ENCODE peak calls at places on chromosomes 4 and X, in five cellular contexts. H, J, M, Y and G are unnamed samples.

GRCh38 chrX:57137481-57137880 is 284 bp upstream of the SPIN2A start:
- DNase-seq in H (peak), J (no peak), M (peak), Y (no peak), G (no peak)

GRCh38 chrX:7316887-7317286 is 168.9 kb upstream of the PUDP start:
- DNase-seq in H (peak), J (no peak), M (no peak), Y (peak), G (no peak)

GRCh38 chrX:136710324-136710951 is 62.5 kb downstream of the CD40LG start:
- DNase-seq in H (peak), J (no peak), M (no peak), Y (peak), G (no peak)

GRCh38 chr4:19711871-19712270 is 539.8 kb upstream of the SLIT2 start:
- DNase-seq in H (peak), J (no peak), M (no peak), Y (peak), G (no peak)

GRCh38 chrX:137424679-137425078 is 141.2 kb upstream of the ZIC3 start:
- DNase-seq in H (no peak), J (no peak), M (peak), Y (no peak), G (no peak)

GRCh38 chr4:169079942-169080827 is 70.1 kb upstream of the CBR4 start:
- DNase-seq in H (peak), J (peak), M (no peak), Y (peak), G (no peak)

GRCh38 chr4:158025131-158025530 is 147.7 kb downstream of the GASK1B start:
- DNase-seq in H (no peak), J (no peak), M (no peak), Y (peak), G (no peak)

GRCh38 chr4:118762146-118762545 is 73.8 kb downstream of the SEC24D start:
- DNase-seq in H (no peak), J (no peak), M (no peak), Y (no peak), G (no peak)

GRCh38 chrX:136781180-136781797 is 557 bp upstream of the ARHGEF6 start:
- DNase-seq in H (peak), J (no peak), M (no peak), Y (no peak), G (peak)

GRCh38 chr4:39102297-39102696 is 40.3 kb downstream of the KLHL5 start:
- DNase-seq in H (no peak), J (no peak), M (no peak), Y (no peak), G (no peak)

GRCh38 chr4:8849266-8850073 is 22.2 kb downstream of the HMX1 start:
- DNase-seq in H (no peak), J (no peak), M (peak), Y (no peak), G (no peak)

GRCh38 chr4:129543299-129543698 is 447.3 kb downstream of the C4orf33 start:
- DNase-seq in H (no peak), J (no peak), M (no peak), Y (no peak), G (no peak)

GRCh38 chr4:123997116-123997515 is 600.5 kb downstream of the SPRY1 start:
- DNase-seq in H (no peak), J (no peak), M (no peak), Y (no peak), G (no peak)

GRCh38 chrX:11757729-11758399 is at the start of gene MSL3:
- DNase-seq in H (peak), J (no peak), M (peak), Y (peak), G (peak)

GRCh38 chr4:54440394-54441223 is 211.5 kb downstream of the PDGFRA start:
- DNase-seq in H (peak), J (no peak), M (peak), Y (peak), G (peak)

GRCh38 chr4:2977116-2978097 is 14.0 kb downstream of the GRK4 start:
- DNase-seq in H (peak), J (no peak), M (no peak), Y (peak), G (no peak)

GRCh38 chrX:66043584-66043983 is 3.7 kb upstream of the VSIG4 start:
- DNase-seq in H (no peak), J (no peak), M (no peak), Y (no peak), G (no peak)

GRCh38 chrX:66042307-66043077 is 2.6 kb upstream of the VSIG4 start:
- DNase-seq in H (no peak), J (no peak), M (no peak), Y (no peak), G (no peak)

GRCh38 chrX:66039916-66040315 is at the start of gene VSIG4:
- DNase-seq in H (no peak), J (no peak), M (no peak), Y (no peak), G (no peak)

GRCh38 chrX:66035667-66036066 is 4.2 kb downstream of the VSIG4 start:
- DNase-seq in H (no peak), J (no peak), M (no peak), Y (no peak), G (no peak)

GRCh38 chrX:66038115-66038514 is 1.8 kb downstream of the VSIG4 start:
- DNase-seq in H (no peak), J (no peak), M (no peak), Y (no peak), G (no peak)
- H3K4me3 ChIP-seq in H (no peak), J (no peak), M (no peak), Y (no peak), G (no peak)

GRCh38 chrX:40007136-40007535 is 90.6 kb downstream of the BCOR start:
- DNase-seq in H (no peak), J (no peak), M (peak), Y (no peak), G (no peak)

GRCh38 chrX:40006025-40007017 is 91.4 kb downstream of the BCOR start:
- DNase-seq in H (no peak), J (peak), M (peak), Y (no peak), G (no peak)

GRCh38 chrX:40003982-40004535 is 93.7 kb downstream of the BCOR start:
- DNase-seq in H (no peak), J (no peak), M (peak), Y (no peak), G (no peak)

GRCh38 chrX:40004916-40005289 is 92.9 kb downstream of the BCOR start:
- DNase-seq in H (no peak), J (no peak), M (peak), Y (no peak), G (no peak)

DNA sequence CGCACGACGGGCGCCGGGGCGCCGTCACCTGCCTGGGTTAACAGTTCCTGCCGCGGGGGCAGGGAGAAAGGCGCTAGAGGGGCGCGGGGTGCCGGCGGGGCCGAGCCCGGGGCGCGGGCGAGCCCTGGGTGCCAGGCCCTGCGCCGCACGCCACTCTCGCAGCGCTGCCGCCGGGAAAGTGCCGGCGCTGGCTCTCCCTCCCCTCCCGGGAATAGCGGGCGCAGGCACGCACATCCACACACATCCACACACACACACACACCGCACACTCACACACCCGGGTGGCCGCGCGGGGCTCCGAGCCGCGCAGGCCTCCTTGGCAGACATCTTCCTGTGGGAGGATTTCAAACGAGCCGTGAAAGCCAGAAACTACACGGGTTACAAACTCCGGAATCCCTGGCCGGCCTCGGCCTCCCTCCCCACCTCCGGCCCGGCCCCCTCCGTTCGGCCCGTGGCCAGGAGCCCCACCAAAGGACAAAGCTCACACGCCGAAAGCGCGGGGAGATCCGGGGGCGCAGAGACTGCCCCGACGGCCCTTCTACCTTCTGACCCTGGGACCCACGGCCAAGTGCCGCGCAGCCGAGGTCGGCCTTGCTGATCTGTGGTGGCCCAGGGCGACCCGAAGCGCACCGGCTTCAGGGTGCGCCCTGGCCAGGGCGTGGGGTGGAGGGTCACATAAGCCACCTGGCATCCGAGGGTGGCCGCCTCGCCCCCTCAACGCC is 92.3 kb downstream of the BCOR start:
- DNase-seq in H (no peak), J (no peak), M (peak), Y (no peak), G (no peak)
- H3K4me3 ChIP-seq in H (no peak), J (peak), M (peak), Y (no peak), G (no peak)

GRCh38 chrX:40685352-40685918 is 38.1 kb upstream of the CXorf38 start:
- DNase-seq in H (no peak), J (no peak), M (no peak), Y (no peak), G (no peak)
- H3K4me3 ChIP-seq in H (no peak), J (no peak), M (no peak), Y (no peak), G (no peak)

DNA sequence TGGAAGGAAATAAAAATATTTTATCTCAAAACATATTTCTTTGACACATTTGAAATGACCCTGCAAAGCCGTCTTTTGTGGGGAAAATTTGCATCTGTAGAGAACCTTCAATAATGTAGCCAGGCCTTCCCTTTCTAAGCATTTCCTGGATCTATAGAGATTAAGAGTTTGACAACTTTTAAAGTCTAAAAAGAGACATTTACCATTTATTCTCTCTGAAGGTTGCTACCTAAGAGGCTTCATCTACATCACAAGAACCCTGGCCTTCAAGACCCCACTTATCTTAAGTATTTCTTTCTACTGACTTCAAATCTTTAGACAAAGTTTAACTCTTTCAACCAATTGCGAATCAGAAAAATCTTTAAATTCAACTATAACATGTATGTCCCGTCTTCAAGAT is 1639.8 kb downstream of the RPA4 start:
- DNase-seq in H (no peak), J (no peak), M (no peak), Y (no peak), G (no peak)
- H3K4me3 ChIP-seq in H (no peak), J (no peak), M (no peak), Y (no peak), G (no peak)